ENCODE peak calls at places on chromosomes 2 and 18, in six cellular contexts. I is 8988T, S is naive B cell, V is NCI-H510A, W is choroid plexus epithelial cell, P is GM03348. M is an unnamed sample.

GRCh38 chr2:205734436-205734835 is 52.1 kb downstream of the NRP2 start:
- DNase-seq in P (peak; percentile 89), W (peak; percentile 94), I (no peak), V (peak; percentile 37), S (no peak), M (peak; percentile 94)

GRCh38 chr2:71545572-71546274 is 92.4 kb downstream of the DYSF start:
- DNase-seq in I (peak; percentile 85), P (peak; percentile 82), S (no peak), W (peak; percentile 86), V (no peak), M (peak; percentile 82)

GRCh38 chr2:20925265-20925889 is 102.5 kb upstream of the LDAH start:
- DNase-seq in V (no peak), I (no peak), W (peak; percentile 11), P (peak; percentile 23), S (no peak), M (peak; percentile 2)

GRCh38 chr18:3180325-3180724 is 39.4 kb downstream of the MYOM1 start:
- DNase-seq in I (no peak), V (no peak), W (peak; percentile 43), S (no peak), P (peak; percentile 30), M (peak; percentile 21)

GRCh38 chr2:141923657-141924056 is 207.2 kb downstream of the LRP1B start:
- DNase-seq in V (no peak), I (no peak), W (peak; percentile 14), S (no peak), P (peak; percentile 3), M (no peak)

GRCh38 chr2:230877737-230878598 is 13.2 kb downstream of the ITM2C start:
- DNase-seq in S (peak; percentile 63), I (no peak), P (no peak), W (no peak), V (no peak), M (no peak)

GRCh38 chr2:36369711-36370110 is 14.1 kb downstream of the CRIM1 start:
- DNase-seq in P (no peak), I (no peak), W (peak; percentile 9), V (no peak), S (no peak), M (no peak)

GRCh38 chr18:27674411-27674810 is 489.3 kb upstream of the CHST9 start:
- DNase-seq in P (no peak), W (no peak), I (no peak), V (no peak), S (no peak), M (no peak)

GRCh38 chr2:52365946-52366345 is 1334.0 kb upstream of the NRXN1 start:
- DNase-seq in I (no peak), W (no peak), V (no peak), P (no peak), S (no peak), M (no peak)

GRCh38 chr2:96305091-96305978 is at the start of gene SNRNP200:
- DNase-seq in W (peak; percentile 76), S (peak; percentile 86), P (peak; percentile 94), I (no peak), V (peak; percentile 74), M (peak; percentile 80)

GRCh38 chr18:76528477-76529432 is 33.7 kb upstream of the ZNF516 start:
- DNase-seq in I (no peak), W (peak; percentile 71), S (no peak), P (peak; percentile 47), V (peak; percentile 77), M (peak; percentile 74)

GRCh38 chr18:33579147-33579867 is 1.3 kb downstream of the ASXL3 start:
- DNase-seq in W (no peak), S (no peak), V (peak; percentile 55), P (no peak), I (peak; percentile 13), M (no peak)

GRCh38 chr2:120592084-120592483 is 143.6 kb upstream of the GLI2 start:
- DNase-seq in S (no peak), I (no peak), V (no peak), W (no peak), P (no peak), M (no peak)

GRCh38 chr18:76410660-76411417 is 84.2 kb downstream of the ZNF516 start:
- DNase-seq in P (no peak), I (no peak), S (no peak), V (no peak), W (no peak), M (no peak)

GRCh38 chr18:23884712-23885375 is 129.7 kb upstream of the TTC39C start:
- DNase-seq in I (no peak), P (no peak), S (no peak), W (no peak), V (peak; percentile 32), M (no peak)

GRCh38 chr18:10916387-10916786 is 233.0 kb downstream of the PIEZO2 start:
- DNase-seq in S (no peak), I (no peak), W (no peak), P (no peak), V (no peak), M (no peak)

GRCh38 chr2:10355471-10356458 is 53.1 kb downstream of the HPCAL1 start:
- DNase-seq in P (no peak), I (no peak), V (peak; percentile 44), S (no peak), W (no peak), M (no peak)

GRCh38 chr2:231707625-231708049 is 688 bp upstream of the PTMA start:
- DNase-seq in I (no peak), V (no peak), P (no peak), S (no peak), W (peak; percentile 55), M (peak; percentile 55)

GRCh38 chr2:239720411-239721365 is 304.5 kb downstream of the NDUFA10 start:
- DNase-seq in W (no peak), I (no peak), S (no peak), V (no peak), P (no peak), M (no peak)

GRCh38 chr18:22385718-22386117 is 32.0 kb downstream of the CTAGE1 start:
- DNase-seq in W (peak; percentile 72), P (peak; percentile 86), S (no peak), V (no peak), I (no peak), M (peak; percentile 90)

GRCh38 chr18:11963991-11964484 is 17.3 kb upstream of the IMPA2 start:
- DNase-seq in P (no peak), S (no peak), I (peak; percentile 37), V (no peak), W (peak; percentile 89), M (no peak)

GRCh38 chr2:151902829-151903228 is 74.6 kb upstream of the ARL5A start:
- DNase-seq in W (no peak), I (no peak), S (no peak), V (no peak), P (no peak), M (no peak)

GRCh38 chr18:74284501-74285004 is 7.2 kb downstream of the CYB5A start:
- DNase-seq in S (no peak), P (no peak), V (peak; percentile 42), W (no peak), I (no peak), M (peak; percentile 48)

GRCh38 chr2:27014771-27015433 is 17.9 kb upstream of the TMEM214 start:
- DNase-seq in W (no peak), I (no peak), S (no peak), V (no peak), P (no peak), M (no peak)

GRCh38 chr2:132562245-132562644 is 107.8 kb downstream of the LYPD1 start:
- DNase-seq in V (no peak), P (peak; percentile 46), I (no peak), W (no peak), S (no peak), M (no peak)

GRCh38 chr2:230899786-230900185 is 25.3 kb downstream of the GPR55 start:
- DNase-seq in S (no peak), W (no peak), I (no peak), P (no peak), V (no peak), M (no peak)

GRCh38 chr2:157348291-157348921 is 22.8 kb upstream of the ERMN start:
- DNase-seq in V (no peak), S (no peak), I (no peak), P (no peak), W (no peak), M (no peak)

GRCh38 chr2:33859791-33860461 is 260.8 kb upstream of the FAM98A start:
- DNase-seq in P (no peak), W (no peak), V (no peak), I (no peak), S (no peak), M (no peak)

M was measured in fibroblast of pulmonary artery.